ENCODE peak calls at places on chromosomes 11 and 22, in four cellular contexts. Z, Y, T and U are unnamed samples. For H3K36me3, the result is how much of the 10 kb centered on the place peaks cover.

GRCh38 chr11:42951266-42951665 is 360.5 kb upstream of the API5 start:
- DNase-seq in Z (no peak), Y (no peak), T (no peak), U (no peak)

GRCh38 chr11:116895053-116895757 is 57.8 kb upstream of the APOA1 start:
- DNase-seq in Z (no peak), Y (no peak), T (no peak), U (no peak)

GRCh38 chr11:101860694-101861371 is 54.0 kb upstream of the CEP126 start:
- DNase-seq in Z (peak), Y (no peak), T (peak), U (no peak)

GRCh38 chr11:61390161-61390560 is 2.2 kb upstream of the TMEM216 start:
- DNase-seq in Z (no peak), Y (no peak), T (peak), U (no peak)

GRCh38 chr22:50012201-50013181 is at the start of gene IL17REL:
- DNase-seq in Z (no peak), Y (no peak), T (peak), U (no peak)

GRCh38 chr11:117887431-117888139 is 11.1 kb upstream of the FXYD6 start:
- DNase-seq in Z (no peak), Y (no peak), T (no peak), U (no peak)

GRCh38 chr22:38035530-38035885 is 21.7 kb upstream of the PICK1 start:
- DNase-seq in Z (no peak), Y (peak), T (no peak), U (no peak)

GRCh38 chr11:96567193-96567592 is 177.4 kb downstream of the JRKL start:
- DNase-seq in Z (no peak), Y (no peak), T (no peak), U (no peak)

GRCh38 chr11:123532131-123532530 is 102.1 kb downstream of the GRAMD1B start:
- DNase-seq in Z (no peak), Y (no peak), T (no peak), U (no peak)

GRCh38 chr11:47856186-47856585 is 8.0 kb upstream of the NUP160 start:
- DNase-seq in Z (no peak), Y (no peak), T (no peak), U (no peak)

GRCh38 chr11:68074584-68075352 is 35.9 kb downstream of the TCIRG1 start:
- DNase-seq in Z (no peak), Y (no peak), T (no peak), U (no peak)

GRCh38 chr11:107408762-107409200 is 48.8 kb downstream of the CWF19L2 start:
- DNase-seq in Z (no peak), Y (no peak), T (no peak), U (no peak)

GRCh38 chr11:34773826-34774225 is 142.4 kb downstream of the APIP start:
- DNase-seq in Z (peak), Y (no peak), T (peak), U (no peak)

GRCh38 chr11:61028135-61028729 is 56.8 kb downstream of the CD6 start:
- DNase-seq in Z (no peak), Y (no peak), T (no peak), U (no peak)

GRCh38 chr22:45328822-45329535 is 19.2 kb downstream of the FAM118A start:
- DNase-seq in Z (no peak), Y (peak), T (no peak), U (no peak)

GRCh38 chr11:73976451-73977151 is 6.0 kb downstream of the UCP2 start:
- DNase-seq in Z (no peak), Y (peak), T (no peak), U (no peak)

GRCh38 chr22:37552560-37553163 is 7.6 kb upstream of the CDC42EP1 start:
- DNase-seq in Z (peak), Y (no peak), T (peak), U (no peak)

GRCh38 chr11:15764329-15764728 is 592.0 kb downstream of the SOX6 start:
- DNase-seq in Z (no peak), Y (no peak), T (no peak), U (no peak)

GRCh38 chr11:62142921-62143320 is 19.1 kb downstream of the INCENP start:
- DNase-seq in Z (no peak), Y (no peak), T (no peak), U (no peak)

GRCh38 chr11:134949716-134950115 is 537.7 kb upstream of the B3GAT1 start:
- DNase-seq in Z (peak), Y (no peak), T (no peak), U (no peak)

GRCh38 chr22:40805239-40805638 is 13.9 kb downstream of the SLC25A17 start:
- DNase-seq in Z (no peak), Y (no peak), T (no peak), U (no peak)

GRCh38 chr11:130631119-130631518 is 182.7 kb downstream of the ADAMTS15 start:
- DNase-seq in Z (peak), Y (no peak), T (peak), U (peak)

GRCh38 chr22:30422481-30423295 is 2.9 kb upstream of the MTFP1 start:
- DNase-seq in Z (peak), Y (peak), T (peak), U (peak)

GRCh38 chr22:24427500-24428164 is at the start of gene ADORA2A:
- DNase-seq in Z (no peak), Y (peak), T (no peak), U (no peak)

GRCh38 chr22:40418366-40419201 is 48.2 kb downstream of the SGSM3 start:
- DNase-seq in Z (no peak), Y (no peak), T (no peak), U (no peak)

GRCh38 chr11:27496461-27496860 is 10.1 kb downstream of the LIN7C start:
- DNase-seq in Z (peak), Y (no peak), T (peak), U (no peak)

GRCh38 chr11:10181811-10182210 is 112.2 kb downstream of the SBF2 start:
- DNase-seq in Z (peak), Y (no peak), T (peak), U (peak)

GRCh38 chr11:120244476-120244875 is 4.5 kb downstream of the POU2F3 start:
- DNase-seq in Z (peak), Y (no peak), T (no peak), U (no peak)

GRCh38 chr11:126929186-126930085 is 71.1 kb downstream of the KIRREL3 start:
- DNase-seq in Z (peak), Y (no peak), T (peak), U (no peak)

GRCh38 chr22:32700186-32700882 is 101.2 kb upstream of the TIMP3 start:
- DNase-seq in Z (no peak), Y (no peak), T (peak), U (no peak)

GRCh38 chr22:29154364-29155048 is 51.2 kb upstream of the EMID1 start:
- DNase-seq in Z (peak), Y (peak), T (peak), U (peak)

DNA sequence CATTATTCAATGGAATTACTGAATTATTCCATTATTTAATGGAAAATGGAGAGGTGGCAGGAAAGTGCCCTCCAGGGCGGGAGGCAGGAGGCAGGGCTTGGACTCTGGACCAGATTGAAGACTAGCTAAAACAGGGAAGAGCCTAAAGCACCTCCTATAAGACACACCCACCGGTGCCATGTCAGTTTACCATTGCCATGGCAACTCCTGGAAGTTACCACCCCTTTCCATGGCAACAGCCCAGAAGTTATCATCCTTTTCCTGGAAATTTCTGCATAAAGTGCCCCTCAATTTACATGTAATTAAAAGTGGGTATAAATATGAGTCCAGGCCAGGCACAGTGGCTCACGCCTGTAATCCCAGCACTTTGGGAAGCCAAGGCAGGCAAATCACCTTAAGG is 443.7 kb downstream of the TBC1D22A start:
- DNase-seq in Z (no peak), Y (no peak), T (no peak), U (no peak)
- H3K36me3 ChIP-seq in Z (under half), Y (under half), T (under half), U (under half)

DNA sequence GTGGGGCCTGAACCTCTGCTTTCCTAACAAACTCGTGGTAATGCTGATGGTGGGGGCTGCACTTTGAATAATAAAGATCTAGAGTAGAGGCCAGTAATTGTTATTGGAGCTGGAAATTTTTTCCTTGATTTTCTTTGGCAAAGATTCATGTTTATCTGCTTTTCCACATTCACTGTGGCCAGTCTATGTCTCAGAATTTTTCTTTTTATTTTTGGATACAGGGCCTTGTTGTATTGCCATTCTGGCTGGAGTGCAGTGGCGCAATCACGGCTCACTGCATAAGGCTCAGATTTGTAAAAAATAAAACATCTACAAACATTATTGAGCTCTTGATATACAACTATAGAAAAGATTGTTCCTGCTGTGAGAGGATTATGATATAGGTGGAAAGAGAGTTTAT is 1.6 kb downstream of the TMEM135 start:
- DNase-seq in Z (peak), Y (no peak), T (peak), U (no peak)
- H3K4me3 ChIP-seq in Z (no peak), Y (no peak), T (peak), U (no peak)

GRCh38 chr22:19132693-19133400 is 1.7 kb downstream of the TSSK2 start:
- DNase-seq in Z (no peak), Y (no peak), T (no peak), U (no peak)

GRCh38 chr22:19134176-19134831 is 3.2 kb downstream of the TSSK2 start:
- DNase-seq in Z (no peak), Y (no peak), T (no peak), U (no peak)

GRCh38 chr22:19136915-19137314 is 5.8 kb downstream of the TSSK2 start:
- DNase-seq in Z (no peak), Y (no peak), T (no peak), U (no peak)

GRCh38 chr22:19133561-19133960 is 2.5 kb downstream of the TSSK2 start:
- DNase-seq in Z (no peak), Y (no peak), T (no peak), U (no peak)

GRCh38 chr22:19134874-19135273 is 3.8 kb downstream of the TSSK2 start:
- DNase-seq in Z (no peak), Y (no peak), T (no peak), U (no peak)
- H3K36me3 ChIP-seq in Z (under half), Y (under half), T (half or more), U (under half)

GRCh38 chr11:22830082-22830414 is 447 bp upstream of the SVIP start:
- DNase-seq in Z (no peak), Y (no peak), T (no peak), U (no peak)

GRCh38 chr11:22828373-22828772 is 1.2 kb downstream of the SVIP start:
- DNase-seq in Z (no peak), Y (no peak), T (no peak), U (no peak)

GRCh38 chr11:22832315-22833041 is 2.9 kb upstream of the SVIP start:
- DNase-seq in Z (no peak), Y (no peak), T (no peak), U (peak)

GRCh38 chr11:22829231-22830081 is at the start of gene SVIP:
- DNase-seq in Z (peak), Y (peak), T (peak), U (peak)
- H3K4me3 ChIP-seq in Z (peak), Y (peak), T (peak), U (peak)

DNA sequence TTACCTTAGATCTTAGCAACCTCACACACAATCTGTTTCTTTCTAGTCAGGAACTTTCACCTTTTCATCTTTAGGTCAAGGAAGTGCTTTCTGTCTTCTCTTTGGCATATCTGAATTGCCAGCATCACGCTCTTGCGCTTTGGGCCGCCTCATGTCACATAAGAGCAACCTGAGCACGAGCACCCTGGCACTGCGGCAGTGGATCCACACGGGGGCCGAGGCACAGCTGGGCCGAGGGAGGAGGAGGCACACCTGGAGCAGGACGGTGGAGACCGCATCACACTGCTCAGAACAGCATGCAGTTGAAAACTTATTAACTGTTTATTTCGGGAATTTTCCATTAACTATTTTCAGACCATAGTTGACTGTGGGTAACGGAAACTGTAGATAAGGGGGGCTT is 10.7 kb downstream of the MOB2 start:
- DNase-seq in Z (no peak), Y (peak), T (no peak), U (no peak)
- H3K36me3 ChIP-seq in Z (under half), Y (under half), T (half or more), U (under half)

GRCh38 chr11:69752890-69753289 is 22.3 kb downstream of the FGF4 start:
- DNase-seq in Z (no peak), Y (no peak), T (no peak), U (no peak)
- H3K4me3 ChIP-seq in Z (no peak), Y (no peak), T (no peak), U (no peak)

GRCh38 chr11:112042161-112042960 is 17.2 kb downstream of the DLAT start:
- DNase-seq in Z (peak), Y (no peak), T (peak), U (no peak)
- H3K36me3 ChIP-seq in Z (under half), Y (under half), T (half or more), U (under half)

DNA sequence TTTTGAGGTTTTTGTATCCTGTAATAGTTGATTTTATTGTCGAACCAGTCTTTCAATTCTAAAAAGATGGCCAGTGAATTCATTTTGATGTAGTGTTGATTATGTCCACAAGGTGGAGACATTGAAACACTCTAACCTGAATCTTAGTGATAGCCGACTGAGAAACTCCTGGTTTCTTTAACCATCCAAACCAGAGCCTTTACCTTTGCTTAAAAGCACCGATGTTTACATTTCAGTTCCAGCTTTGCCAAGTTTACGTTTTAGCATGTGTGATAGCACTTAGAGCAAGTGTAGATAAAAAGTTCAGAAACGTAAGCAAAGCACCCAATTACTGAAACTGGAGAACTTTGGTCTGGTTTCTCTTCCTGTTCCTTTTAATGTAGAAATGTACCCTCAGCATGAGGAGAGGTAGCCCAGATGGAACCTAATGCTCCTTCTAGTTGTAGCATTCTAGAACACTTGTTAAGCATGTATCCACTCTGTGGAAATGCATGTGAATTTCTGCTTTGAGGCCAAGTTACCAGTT is 208.7 kb downstream of the DBX1 start:
- DNase-seq in Z (no peak), Y (no peak), T (peak), U (no peak)
- H3K4me3 ChIP-seq in Z (no peak), Y (no peak), T (no peak), U (no peak)

GRCh38 chr22:20581503-20582170 is 74.2 kb downstream of the MED15 start:
- DNase-seq in Z (no peak), Y (no peak), T (no peak), U (no peak)

GRCh38 chr22:20583471-20583922 is 76.1 kb downstream of the MED15 start:
- DNase-seq in Z (no peak), Y (no peak), T (no peak), U (no peak)

GRCh38 chr22:20584029-20584871 is 76.8 kb downstream of the MED15 start:
- DNase-seq in Z (no peak), Y (no peak), T (no peak), U (no peak)

GRCh38 chr22:20582171-20582511 is 74.7 kb downstream of the MED15 start:
- DNase-seq in Z (no peak), Y (no peak), T (no peak), U (no peak)

DNA sequence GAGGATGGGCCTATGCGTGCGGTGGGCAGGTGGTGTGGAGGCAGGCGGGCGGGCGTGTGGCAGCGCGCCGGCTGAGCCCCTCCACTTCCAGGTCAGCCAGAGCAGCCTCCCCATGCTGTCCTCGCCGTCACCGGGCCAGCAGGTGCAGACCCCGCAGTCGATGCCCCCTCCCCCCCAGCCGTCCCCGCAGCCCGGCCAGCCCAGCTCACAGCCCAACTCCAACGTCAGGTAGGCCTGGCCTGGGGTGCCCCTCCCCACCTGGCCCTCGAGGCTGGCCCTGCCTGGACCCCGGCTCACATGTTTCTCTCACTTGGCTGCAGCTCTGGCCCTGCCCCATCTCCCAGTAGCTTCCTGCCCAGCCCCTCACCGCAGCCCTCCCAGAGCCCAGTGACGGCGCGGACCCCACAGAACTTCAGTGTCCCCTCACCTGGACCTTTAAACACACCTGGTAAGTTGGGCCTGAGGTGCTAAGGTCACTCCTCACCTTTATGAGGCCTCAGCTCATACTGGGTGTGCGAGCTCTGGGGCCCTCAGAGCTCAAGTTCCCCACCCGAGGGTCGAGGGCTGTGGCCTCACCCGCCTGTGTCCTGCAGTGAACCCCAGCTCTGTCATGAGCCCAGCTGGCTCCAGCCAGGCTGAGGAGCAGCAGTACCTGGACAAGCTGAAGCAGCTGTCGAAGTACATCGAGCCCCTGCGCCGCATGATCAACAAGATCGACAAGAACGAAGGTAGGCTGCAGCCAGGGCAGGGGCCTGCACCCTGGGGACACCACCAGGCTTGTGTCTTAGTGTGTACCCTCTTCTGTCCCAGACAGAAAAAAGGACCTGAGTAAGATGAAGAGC is 75.3 kb downstream of the MED15 start:
- DNase-seq in Z (no peak), Y (peak), T (no peak), U (no peak)
- H3K36me3 ChIP-seq in Z (under half), Y (under half), T (half or more), U (under half)

GRCh38 chr22:19461506-19461905 is 14.0 kb upstream of the C22orf39 start:
- DNase-seq in Z (no peak), Y (no peak), T (no peak), U (no peak)

GRCh38 chr22:19456541-19456940 is 9.0 kb upstream of the C22orf39 start:
- DNase-seq in Z (no peak), Y (no peak), T (no peak), U (no peak)

GRCh38 chr22:19463008-19463407 is 15.5 kb upstream of the C22orf39 start:
- DNase-seq in Z (no peak), Y (no peak), T (no peak), U (no peak)

GRCh38 chr22:19457828-19458428 is 10.4 kb upstream of the C22orf39 start:
- DNase-seq in Z (no peak), Y (no peak), T (no peak), U (no peak)

DNA sequence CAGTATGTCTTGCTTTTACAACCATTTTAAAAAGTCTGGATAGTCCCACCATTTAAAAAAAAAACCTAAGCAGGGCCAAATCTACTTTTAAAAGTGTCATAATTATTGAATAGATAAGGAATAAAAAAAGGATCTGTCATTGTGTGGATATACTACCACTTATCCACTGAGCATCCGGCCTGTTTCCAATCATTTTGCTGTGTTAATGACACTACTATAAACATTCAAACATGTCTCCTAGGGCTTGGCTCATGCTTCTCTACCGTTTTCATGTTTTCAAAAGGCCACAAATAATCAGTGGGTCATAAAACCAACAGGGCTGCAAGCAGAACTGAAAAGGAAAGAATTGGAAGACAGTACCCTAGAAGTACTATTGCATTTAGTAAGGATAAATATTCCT is 12.5 kb upstream of the C22orf39 start:
- DNase-seq in Z (no peak), Y (no peak), T (no peak), U (no peak)
- H3K4me3 ChIP-seq in Z (no peak), Y (no peak), T (no peak), U (no peak)